ENCODE peak calls at places on chromosomes 12 and 14, in ten cellular contexts. F is left kidney, Q is caudate nucleus, B is GM12865, N is cardiac fibroblast, H is iPS-NIHi11, M is BE2C, P is GM10248, J is MG63, V is GF-D8. E is an unnamed sample.

GRCh38 chr14:75689012-75689411 is 28.0 kb downstream of the TTLL5 start:
- DNase-seq in F (peak), Q (no peak), B (no peak), N (peak), H (no peak), M (no peak), P (no peak), J (peak), V (no peak), E (no peak)

GRCh38 chr12:89789862-89790261 is 81.2 kb upstream of the ATP2B1 start:
- DNase-seq in F (no peak), Q (no peak), B (peak), N (peak), H (no peak), M (no peak), P (peak), J (no peak), V (peak), E (peak)

GRCh38 chr14:34997762-34998161 is 15.0 kb downstream of the SRP54 start:
- DNase-seq in F (peak), Q (no peak), B (no peak), N (peak), H (no peak), M (no peak), P (no peak), J (no peak), V (no peak), E (no peak)

GRCh38 chr12:42933461-42934081 is 344.0 kb upstream of the PRICKLE1 start:
- DNase-seq in F (no peak), Q (no peak), B (no peak), N (no peak), H (no peak), M (no peak), P (no peak), J (no peak), V (no peak), E (no peak)

GRCh38 chr14:72311116-72311515 is 378.9 kb downstream of the RGS6 start:
- DNase-seq in F (peak), Q (no peak), B (no peak), N (no peak), H (no peak), M (no peak), P (no peak), J (no peak), V (no peak), E (no peak)

GRCh38 chr12:63480186-63480585 is 188.1 kb downstream of the DPY19L2 start:
- DNase-seq in F (no peak), Q (no peak), B (no peak), N (no peak), H (no peak), M (no peak), P (no peak), J (no peak), V (no peak), E (no peak)

GRCh38 chr14:56378474-56378873 is 201.1 kb upstream of the TMEM260 start:
- DNase-seq in F (no peak), Q (no peak), B (no peak), N (peak), H (no peak), M (no peak), P (no peak), J (no peak), V (no peak), E (no peak)

GRCh38 chr12:115163710-115164109 is 479.7 kb upstream of the TBX3 start:
- DNase-seq in F (peak), Q (no peak), B (no peak), N (no peak), H (peak), M (no peak), P (no peak), J (no peak), V (no peak), E (no peak)

GRCh38 chr14:72677664-72678063 is 216.2 kb downstream of the DPF3 start:
- DNase-seq in F (no peak), Q (no peak), B (no peak), N (no peak), H (no peak), M (no peak), P (no peak), J (no peak), V (no peak), E (no peak)

E was measured in GM12864.